ENCODE peak calls at places on chromosomes 13 and 19, in four cellular contexts. J is GM23248, G is MM.1S, S is PC-3. K is an unnamed sample.
A peak's percentile ranks its signal among the peaks of the same experiment; 100 is the strongest.

GRCh38 chr19:10105241-10106099 is 692 bp upstream of the PPAN start:
- DNase-seq in J (peak; percentile 38), G (no peak), S (no peak), K (no peak)

GRCh38 chr19:49861541-49862410 is 5.6 kb downstream of the PNKP start:
- DNase-seq in J (no peak), G (no peak), S (no peak), K (no peak)

GRCh38 chr19:6249296-6249695 is 30.5 kb downstream of the MLLT1 start:
- DNase-seq in J (no peak), G (no peak), S (no peak), K (no peak)

GRCh38 chr13:109256866-109257760 is 529.3 kb downstream of the IRS2 start:
- DNase-seq in J (peak; percentile 97), G (no peak), S (peak; percentile 93), K (peak; percentile 21)

GRCh38 chr19:11164278-11164677 is 8.7 kb upstream of the SPC24 start:
- DNase-seq in J (peak; percentile 27), G (no peak), S (no peak), K (no peak)

GRCh38 chr19:17420267-17420924 is 549 bp downstream of the MVB12A start:
- DNase-seq in J (peak; percentile 50), G (peak; percentile 36), S (peak; percentile 38), K (peak; percentile 68)

GRCh38 chr13:49784886-49785570 is 7.5 kb downstream of the KPNA3 start:
- DNase-seq in J (peak; percentile 11), G (no peak), S (no peak), K (no peak)

GRCh38 chr19:13599681-13600080 is 93.4 kb upstream of the CACNA1A start:
- DNase-seq in J (no peak), G (no peak), S (no peak), K (no peak)

GRCh38 chr19:34475975-34476594 is 5.5 kb upstream of the WTIP start:
- DNase-seq in J (peak; percentile 16), G (no peak), S (no peak), K (peak; percentile 39)

GRCh38 chr13:99978781-99979452 is 2.7 kb upstream of the ZIC2 start:
- DNase-seq in J (no peak), G (no peak), S (no peak), K (peak; percentile 91)

GRCh38 chr13:22740264-22740663 is 440.5 kb upstream of the SGCG start:
- DNase-seq in J (no peak), G (no peak), S (peak; percentile 3), K (peak; percentile 70)

GRCh38 chr19:41377977-41378707 is 1.8 kb downstream of the TMEM91 start:
- DNase-seq in J (no peak), G (no peak), S (no peak), K (peak; percentile 90)

GRCh38 chr19:1102407-1103106 is 1.2 kb upstream of the GPX4 start:
- DNase-seq in J (peak; percentile 98), G (no peak), S (peak; percentile 96), K (no peak)

GRCh38 chr19:2978467-2978767 is 1.1 kb downstream of the TLE6 start:
- DNase-seq in J (no peak), G (no peak), S (no peak), K (no peak)

GRCh38 chr13:114259974-114260373 is 21.4 kb upstream of the UPF3A start:
- DNase-seq in J (no peak), G (peak; percentile 85), S (no peak), K (no peak)

GRCh38 chr13:114096811-114097503 is 35.5 kb downstream of the RASA3 start:
- DNase-seq in J (no peak), G (no peak), S (no peak), K (no peak)

GRCh38 chr19:54178581-54179261 is 5.8 kb upstream of the TMC4 start:
- DNase-seq in J (peak; percentile 30), G (no peak), S (peak; percentile 42), K (peak; percentile 91)

GRCh38 chr19:51946602-51947001 is 19.3 kb downstream of the ZNF613 start:
- DNase-seq in J (no peak), G (no peak), S (no peak), K (no peak)

GRCh38 chr19:19627716-19628498 is at the start of gene LPAR2:
- DNase-seq in J (peak; percentile 36), G (peak; percentile 59), S (peak; percentile 70), K (peak; percentile 78)

GRCh38 chr19:39407644-39408391 is 1.2 kb downstream of the ZFP36 start:
- DNase-seq in J (peak; percentile 64), G (peak; percentile 78), S (peak; percentile 58), K (peak; percentile 59)

GRCh38 chr13:106525865-106526264 is 9.6 kb downstream of the EFNB2 start:
- DNase-seq in J (no peak), G (no peak), S (no peak), K (peak; percentile 53)

GRCh38 chr13:112952759-112953541 is 16.1 kb upstream of the MCF2L start:
- DNase-seq in J (no peak), G (no peak), S (no peak), K (no peak)

GRCh38 chr13:20230913-20231838 is 943 bp downstream of the GJB6 start:
- DNase-seq in J (no peak), G (no peak), S (no peak), K (peak; percentile 48)

GRCh38 chr13:59680429-59681024 is 483.2 kb downstream of the DIAPH3 start:
- DNase-seq in J (peak; percentile 47), G (peak; percentile 17), S (peak; percentile 39), K (peak; percentile 56)

GRCh38 chr13:48782429-48782840 is 128.7 kb downstream of the CYSLTR2 start:
- DNase-seq in J (no peak), G (no peak), S (peak; percentile 34), K (no peak)

GRCh38 chr19:4059931-4060620 is 6.6 kb downstream of the ZBTB7A start:
- DNase-seq in J (peak; percentile 85), G (no peak), S (no peak), K (peak; percentile 33)

GRCh38 chr13:98447881-98448641 is 128.8 kb downstream of the STK24 start:
- DNase-seq in J (peak; percentile 80), G (no peak), S (peak; percentile 13), K (peak; percentile 95)

GRCh38 chr19:17747205-17748098 is 3.8 kb upstream of the FCHO1 start:
- DNase-seq in J (peak; percentile 96), G (peak; percentile 98), S (peak; percentile 97), K (peak; percentile 99)

DNA sequence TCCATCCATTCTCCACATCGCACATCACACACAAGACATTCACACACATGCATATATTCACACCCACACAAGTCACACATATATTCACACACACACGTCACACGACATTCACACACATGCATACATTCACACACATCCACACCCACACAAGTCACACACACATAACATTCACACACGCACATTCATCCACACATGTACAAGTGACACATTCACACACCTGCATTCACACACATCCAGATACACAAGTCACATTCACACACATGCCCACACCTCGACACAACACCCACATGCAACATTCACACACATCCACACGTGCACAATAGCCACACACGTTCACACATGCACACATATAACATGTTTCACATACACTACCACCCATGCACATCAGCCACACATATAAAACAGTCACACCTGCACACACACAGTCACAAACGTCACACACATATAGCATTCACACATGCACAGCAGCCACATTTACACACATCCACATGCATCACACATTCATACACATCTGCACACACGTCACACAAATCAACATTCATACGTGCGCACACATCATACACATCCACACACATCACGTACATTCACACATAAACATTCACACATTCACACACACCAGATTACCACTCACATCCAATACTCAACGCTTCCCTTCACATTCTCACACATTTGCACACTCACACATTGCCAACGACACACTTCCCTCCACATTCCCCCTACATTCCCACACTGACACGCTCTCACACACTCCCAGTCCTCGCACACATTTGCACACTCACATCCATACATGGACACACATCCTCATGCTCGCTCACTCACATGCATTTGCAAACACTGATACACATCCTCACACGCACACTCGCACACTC is 41.0 kb downstream of the ANKRD10 start:
- DNase-seq in J (no peak), G (no peak), S (no peak), K (no peak)
- H3K9me2 ChIP-seq in J (no peaks in the 10 kb centered on the region), G (no peaks in the 10 kb centered on the region), S (no peaks in the 10 kb centered on the region), K (no peaks in the 10 kb centered on the region)

DNA sequence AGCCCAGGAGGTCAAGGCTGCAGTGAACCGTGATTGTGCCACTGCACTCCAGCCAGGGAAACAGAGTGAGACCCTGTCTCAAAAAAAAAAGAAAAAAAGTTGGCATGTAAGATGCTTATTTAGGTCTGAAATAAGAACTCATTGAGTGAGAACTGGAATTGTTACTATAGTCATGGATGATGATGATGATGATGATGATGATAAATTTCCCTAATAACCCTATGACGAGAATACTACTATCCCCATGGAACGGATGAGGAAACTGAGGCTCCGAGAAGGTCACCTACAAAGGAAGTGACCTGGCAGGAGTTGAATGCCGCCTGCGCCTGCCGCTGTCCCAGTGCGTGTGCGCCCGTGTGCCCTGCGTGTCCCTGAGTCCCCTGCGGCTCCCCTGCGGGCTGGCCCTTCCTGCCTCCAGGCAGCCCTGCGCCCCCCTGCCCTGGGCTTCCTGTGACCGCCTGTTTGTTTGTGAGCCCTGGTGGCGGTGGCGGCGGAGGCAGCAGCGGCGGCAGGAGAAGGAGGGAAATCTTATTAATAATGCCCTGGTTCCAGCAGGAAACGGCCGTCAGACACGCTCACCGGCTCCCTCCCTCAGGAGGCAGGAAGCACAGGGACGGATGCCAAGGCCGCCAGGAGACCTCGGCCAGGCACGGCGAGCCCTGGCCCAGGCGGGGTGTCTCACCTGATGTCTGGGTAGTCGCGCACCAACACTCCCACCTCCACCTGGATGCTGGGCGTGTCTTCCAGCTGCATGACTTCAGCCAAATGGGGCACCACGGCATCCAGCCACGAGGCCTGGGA is 29.6 kb downstream of the EXOC3L2 start:
- DNase-seq in J (no peak), G (no peak), S (peak; percentile 47), K (peak; percentile 77)
- TF ChIP-seq EZH2 in J (no peak), G (no peak), S (no peak), K (peak; percentile 11)

GRCh38 chr13:111468037-111468959 is 147.9 kb downstream of the TEX29 start:
- DNase-seq in J (no peak), G (no peak), S (no peak), K (no peak)
- TF ChIP-seq EZH2phosphoT487 in J (no peak), G (no peak), S (no peak), K (no peak)

GRCh38 chr19:55312621-55313117 is 12.5 kb downstream of the TMEM150B start:
- DNase-seq in J (no peak), G (no peak), S (no peak), K (peak; percentile 44)

GRCh38 chr19:55316646-55317045 is 8.5 kb downstream of the TMEM150B start:
- DNase-seq in J (no peak), G (no peak), S (no peak), K (peak; percentile 47)

GRCh38 chr19:55314396-55314795 is 10.7 kb downstream of the TMEM150B start:
- DNase-seq in J (no peak), G (no peak), S (no peak), K (no peak)

GRCh38 chr19:55319786-55320185 is 5.4 kb downstream of the TMEM150B start:
- DNase-seq in J (peak; percentile 72), G (no peak), S (no peak), K (peak; percentile 97)

DNA sequence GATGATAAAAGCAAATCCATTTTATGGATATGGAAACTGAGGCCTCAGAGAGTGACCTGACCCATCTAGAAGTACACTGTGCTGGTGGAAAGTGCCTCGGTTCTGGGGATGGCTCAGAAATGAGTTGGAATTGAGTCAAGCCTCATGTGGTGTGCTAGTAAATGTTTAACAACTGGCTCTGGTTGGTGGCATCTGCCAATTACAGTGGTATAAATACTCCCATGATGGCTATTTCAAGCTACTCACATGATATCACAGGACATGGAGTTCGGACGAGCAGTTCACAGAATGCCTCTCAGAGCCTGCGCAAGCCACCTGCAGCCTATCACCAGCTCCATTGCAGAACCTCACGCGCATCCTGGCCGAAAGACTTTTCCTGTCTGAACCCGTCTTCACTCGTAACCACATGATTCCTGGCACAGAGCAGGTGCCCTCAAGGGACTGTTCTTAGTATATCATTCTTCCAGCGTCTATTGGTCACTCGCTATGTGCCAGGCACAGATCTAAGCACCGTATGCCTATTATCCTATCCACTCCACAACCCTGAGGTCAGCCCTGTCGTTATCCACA is 9.1 kb downstream of the TMEM150B start:
- DNase-seq in J (no peak), G (no peak), S (no peak), K (no peak)
- H3K9me2 ChIP-seq in J (no peaks in the 10 kb centered on the region), G (no peaks in the 10 kb centered on the region), S (no peaks in the 10 kb centered on the region), K (no peaks in the 10 kb centered on the region)

GRCh38 chr13:28100149-28101121 is at the start of gene FLT3:
- DNase-seq in J (peak; percentile 38), G (peak; percentile 75), S (peak; percentile 32), K (peak; percentile 84)
- TF ChIP-seq EZH2 in J (peak; percentile 60), G (no peak), S (no peak), K (peak; percentile 66)